ENCODE peak calls at places on chromosomes 5 and 9, in ten cellular contexts. N is GM12891, O is SK-N-MC, R is stomach, Y is SK-N-SH, A is breast epithelium, T is GM23338, Z is transverse colon, U is spleen, I is HCT116. L is an unnamed sample.

GRCh38 chr5:146475190-146475801 is 28.2 kb downstream of the TCERG1 start:
- DNase-seq in A (no peak), U (no peak), N (no peak), T (peak), Y (no peak), I (no peak), Z (no peak), O (no peak), R (no peak), L (no peak)

GRCh38 chr9:98522487-98522886 is 186.2 kb downstream of the GABBR2 start:
- DNase-seq in O (no peak), A (no peak), Y (no peak), Z (no peak), U (no peak), T (no peak), R (no peak), N (no peak), I (no peak), L (no peak)

GRCh38 chr9:3527653-3527960 is 1.8 kb upstream of the RFX3 start:
- DNase-seq in Y (no peak), U (no peak), Z (no peak), T (no peak), R (no peak), I (no peak), N (no peak), A (no peak), O (no peak), L (no peak)

GRCh38 chr9:125142560-125143376 is 560 bp downstream of the SCAI start:
- DNase-seq in U (peak), Y (no peak), R (no peak), A (no peak), T (peak), I (no peak), Z (peak), N (no peak), O (no peak), L (no peak)

GRCh38 chr5:172886974-172887491 is 53.0 kb downstream of the ERGIC1 start:
- DNase-seq in Z (peak), N (no peak), Y (no peak), A (peak), R (peak), I (no peak), O (peak), U (peak), T (no peak), L (no peak)

GRCh38 chr5:127084656-127085055 is 11.4 kb upstream of the C5orf63 start:
- DNase-seq in Z (no peak), U (no peak), Y (no peak), O (no peak), A (no peak), R (no peak), T (no peak), I (no peak), N (no peak), L (no peak)

GRCh38 chr9:89440548-89440947 is 57.4 kb downstream of the SEMA4D start:
- DNase-seq in I (no peak), T (no peak), Y (no peak), R (peak), Z (peak), A (no peak), N (no peak), O (no peak), U (peak), L (no peak)

GRCh38 chr9:87973791-87974292 is 491 bp downstream of the CDK20 start:
- DNase-seq in R (no peak), I (no peak), U (no peak), Z (no peak), O (no peak), A (no peak), Y (peak), N (no peak), T (peak), L (no peak)

GRCh38 chr5:159094745-159095144 is 5.0 kb downstream of the EBF1 start:
- DNase-seq in O (peak), A (no peak), N (no peak), Y (peak), R (peak), T (peak), U (peak), I (peak), Z (peak), L (no peak)

GRCh38 chr9:131747352-131747751 is 7.5 kb upstream of the RAPGEF1 start:
- DNase-seq in R (no peak), N (no peak), T (peak), Z (no peak), Y (peak), A (no peak), O (no peak), U (no peak), I (no peak), L (no peak)

GRCh38 chr5:32859211-32859641 is 148.1 kb downstream of the NPR3 start:
- DNase-seq in O (no peak), T (no peak), R (no peak), Z (no peak), Y (no peak), U (no peak), I (no peak), N (no peak), A (no peak), L (no peak)

GRCh38 chr5:36744678-36745659 is 131.6 kb upstream of the NIPBL start:
- DNase-seq in Y (peak), U (peak), R (peak), A (peak), N (peak), I (peak), O (no peak), T (peak), Z (peak), L (peak)

GRCh38 chr9:37468620-37469019 is 3.4 kb upstream of the ZBTB5 start:
- DNase-seq in Y (no peak), R (no peak), Z (no peak), I (peak), U (no peak), A (no peak), O (no peak), N (no peak), T (peak), L (no peak)

GRCh38 chr9:86854898-86855523 is 92.3 kb downstream of the GAS1 start:
- DNase-seq in A (no peak), N (no peak), O (no peak), R (no peak), I (no peak), T (peak), Z (no peak), U (no peak), Y (peak), L (no peak)

GRCh38 chr5:121189569-121190305 is 661.9 kb upstream of the FTMT start:
- DNase-seq in N (no peak), R (no peak), I (no peak), Z (no peak), Y (peak), U (no peak), T (no peak), A (no peak), O (peak), L (no peak)

GRCh38 chr5:77194762-77195161 is 15.7 kb upstream of the PDE8B start:
- DNase-seq in O (no peak), I (no peak), T (no peak), U (no peak), R (no peak), Y (no peak), A (no peak), N (no peak), Z (no peak), L (no peak)

GRCh38 chr5:53934126-53934856 is 373.9 kb downstream of the NDUFS4 start:
- DNase-seq in O (peak), N (no peak), T (no peak), U (no peak), R (no peak), Y (no peak), A (no peak), Z (no peak), I (no peak), L (no peak)

GRCh38 chr9:120175031-120175430 is 404.9 kb downstream of the CDK5RAP2 start:
- DNase-seq in R (no peak), O (no peak), Z (no peak), N (no peak), I (no peak), T (no peak), Y (no peak), U (no peak), A (no peak), L (no peak)

GRCh38 chr5:135887881-135888614 is 7.6 kb downstream of the IL9 start:
- DNase-seq in A (no peak), Y (no peak), Z (no peak), U (no peak), T (peak), N (no peak), O (no peak), R (no peak), I (no peak), L (no peak)

GRCh38 chr5:8270246-8270645 is 401.3 kb downstream of the MTRR start:
- DNase-seq in R (no peak), T (no peak), I (no peak), U (no peak), Z (no peak), A (no peak), N (no peak), Y (no peak), O (no peak), L (no peak)

GRCh38 chr5:92421937-92422336 is 1038.8 kb upstream of the ARRDC3 start:
- DNase-seq in Z (no peak), T (peak), U (no peak), N (no peak), O (no peak), Y (no peak), A (no peak), I (peak), R (no peak), L (no peak)

GRCh38 chr9:37029776-37030590 is 4.1 kb downstream of the PAX5 start:
- DNase-seq in Y (no peak), Z (no peak), N (no peak), U (peak), O (no peak), I (no peak), R (no peak), T (peak), A (no peak), L (no peak)

GRCh38 chr5:10331341-10331796 is 22.1 kb upstream of the MARCHF6 start:
- DNase-seq in U (no peak), N (no peak), Y (no peak), Z (no peak), O (no peak), T (no peak), A (peak), R (peak), I (no peak), L (no peak)

GRCh38 chr5:173522518-173522917 is 93.9 kb downstream of the BOD1 start:
- DNase-seq in I (no peak), T (no peak), U (no peak), N (no peak), Y (no peak), A (no peak), Z (no peak), R (no peak), O (no peak), L (no peak)

DNA sequence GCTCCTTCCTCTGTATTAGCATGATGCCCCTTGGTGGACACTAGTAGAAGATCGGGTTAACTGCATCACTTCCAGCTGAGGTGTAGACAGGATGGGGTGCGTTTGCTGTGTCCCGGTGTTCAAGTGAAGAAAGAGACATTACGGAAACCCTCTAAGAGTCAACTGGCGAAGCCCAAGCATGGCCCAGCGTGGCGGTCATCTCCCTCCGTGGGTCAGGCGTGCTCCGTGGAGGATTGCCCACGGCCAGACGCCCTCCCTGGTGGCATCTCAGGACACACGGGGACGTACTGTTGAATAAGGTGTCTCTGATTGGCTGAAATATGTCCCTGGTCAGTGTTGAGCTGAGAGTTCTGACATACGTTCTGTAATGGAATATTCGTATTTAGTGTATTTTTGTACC is 119.5 kb upstream of the CACNA1B start:
- DNase-seq in Z (no peak), R (no peak), O (no peak), Y (no peak), N (no peak), A (no peak), U (no peak), I (no peak), T (no peak), L (no peak)
- TF ChIP-seq POLR2AphosphoS5 in Z (no peak), R (no peak), O (no peak), Y (no peak), N (peak), A (no peak), U (no peak), I (no peak), T (no peak), L (no peak)

GRCh38 chr5:43038523-43038989 is 1.6 kb downstream of the ANXA2R start:
- DNase-seq in I (no peak), O (no peak), N (no peak), U (peak), A (no peak), Y (no peak), T (peak), R (no peak), Z (peak), L (no peak)

GRCh38 chr5:43040287-43041098 is at the start of gene ANXA2R:
- DNase-seq in I (peak), R (peak), Y (peak), Z (peak), N (no peak), O (peak), U (peak), T (peak), A (peak), L (peak)

GRCh38 chr5:43039115-43039467 is 1.0 kb downstream of the ANXA2R start:
- DNase-seq in I (no peak), N (no peak), R (no peak), Y (no peak), Z (no peak), U (no peak), O (no peak), A (no peak), T (no peak), L (no peak)

GRCh38 chr5:43041131-43041668 is 1.1 kb upstream of the ANXA2R start:
- DNase-seq in A (no peak), Z (peak), N (no peak), R (no peak), O (no peak), I (no peak), Y (no peak), U (peak), T (no peak), L (no peak)

DNA sequence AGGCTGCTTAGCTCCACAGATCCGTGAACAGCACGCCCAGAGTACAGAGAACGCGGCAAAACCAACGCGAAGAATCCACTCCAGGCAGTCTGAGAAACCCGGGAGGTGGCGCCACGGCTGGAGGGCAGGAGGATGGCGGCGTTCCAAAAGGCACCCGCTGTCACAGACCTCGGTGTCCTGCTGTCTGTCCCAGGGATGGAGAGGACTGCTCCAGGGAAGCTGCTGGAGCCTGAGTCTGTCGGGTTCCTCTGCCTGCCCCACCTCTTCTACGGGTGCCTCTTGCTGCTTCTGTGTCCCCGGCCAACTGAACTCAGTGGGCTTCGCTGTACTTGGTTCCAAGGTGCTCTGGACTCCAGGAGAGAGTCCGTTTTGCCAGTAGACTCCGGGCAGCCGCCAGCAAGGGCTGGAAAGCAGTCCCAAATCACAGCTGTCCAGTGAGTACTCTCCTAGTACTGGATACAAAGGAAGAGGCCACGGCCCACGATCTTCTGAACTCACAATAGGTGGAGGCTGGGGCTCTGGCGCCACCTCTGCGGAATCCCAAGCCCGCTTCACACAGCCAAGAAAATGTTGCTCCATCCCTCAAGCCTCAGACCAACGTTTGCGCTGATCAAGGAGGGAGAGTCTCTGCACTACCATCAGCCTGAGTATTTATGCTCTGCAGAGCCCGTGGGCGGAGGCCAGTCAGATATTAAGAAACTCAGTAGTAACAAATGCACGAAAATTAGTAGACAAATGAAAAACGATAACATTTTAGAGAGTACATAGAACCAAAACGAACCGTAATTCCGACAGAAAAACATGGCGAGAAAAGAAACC is 442 bp downstream of the ANXA2R start:
- DNase-seq in R (peak), Y (peak), Z (peak), N (no peak), A (no peak), O (no peak), U (peak), I (peak), T (peak), L (no peak)
- TF ChIP-seq POLR2AphosphoS5 in R (no peak), Y (no peak), Z (no peak), N (no peak), A (peak), O (no peak), U (peak), I (no peak), T (no peak), L (no peak)

GRCh38 chr5:56951946-56952691 is at the start of gene MIER3:
- DNase-seq in Y (peak), I (peak), R (peak), N (peak), T (peak), U (peak), O (no peak), A (peak), Z (peak), L (peak)

GRCh38 chr5:56950626-56951130 is 1.2 kb downstream of the MIER3 start:
- DNase-seq in Y (peak), Z (peak), I (peak), O (no peak), T (peak), U (peak), N (peak), A (peak), R (peak), L (peak)

GRCh38 chr5:56947052-56947451 is 4.9 kb downstream of the MIER3 start:
- DNase-seq in U (no peak), Y (no peak), I (no peak), N (no peak), R (no peak), A (no peak), T (no peak), O (no peak), Z (no peak), L (no peak)

GRCh38 chr5:56951131-56951945 is 585 bp downstream of the MIER3 start:
- DNase-seq in A (no peak), U (peak), T (peak), Y (peak), O (no peak), I (no peak), R (no peak), Z (peak), N (peak), L (peak)
- TF ChIP-seq POLR2AphosphoS5 in A (no peak), U (no peak), T (no peak), Y (no peak), O (no peak), I (no peak), R (no peak), Z (no peak), N (no peak), L (no peak)

GRCh38 chr9:122217640-122218039 is 11.1 kb downstream of the LHX6 start:
- DNase-seq in Z (no peak), N (no peak), A (no peak), U (no peak), T (no peak), Y (no peak), I (no peak), R (no peak), O (no peak), L (no peak)
- TF ChIP-seq POLR2AphosphoS5 in Z (no peak), N (no peak), A (no peak), U (no peak), T (no peak), Y (no peak), I (no peak), R (no peak), O (no peak), L (no peak)

GRCh38 chr5:40361378-40361777 is 318.3 kb upstream of the PTGER4 start:
- DNase-seq in U (no peak), R (no peak), T (no peak), A (no peak), O (no peak), N (no peak), Z (no peak), I (no peak), Y (no peak), L (no peak)
- TF ChIP-seq POLR2AphosphoS5 in U (no peak), R (no peak), T (no peak), A (no peak), O (no peak), N (no peak), Z (no peak), I (no peak), Y (no peak), L (no peak)

GRCh38 chr5:66960373-66961137 is 236.0 kb downstream of the CD180 start:
- DNase-seq in Z (peak), U (no peak), O (no peak), I (no peak), R (peak), Y (no peak), A (no peak), N (no peak), T (peak), L (no peak)

GRCh38 chr5:66956439-66956838 is 240.2 kb downstream of the CD180 start:
- DNase-seq in T (no peak), O (no peak), U (no peak), R (no peak), Y (no peak), N (no peak), Z (no peak), I (no peak), A (no peak), L (no peak)

GRCh38 chr5:66959668-66960067 is 236.9 kb downstream of the CD180 start:
- DNase-seq in Y (no peak), O (no peak), R (no peak), Z (no peak), U (no peak), T (no peak), N (no peak), I (no peak), A (no peak), L (no peak)

GRCh38 chr5:66958984-66959641 is 237.5 kb downstream of the CD180 start:
- DNase-seq in O (no peak), Y (no peak), T (peak), R (no peak), U (no peak), A (no peak), N (no peak), I (no peak), Z (no peak), L (no peak)

DNA sequence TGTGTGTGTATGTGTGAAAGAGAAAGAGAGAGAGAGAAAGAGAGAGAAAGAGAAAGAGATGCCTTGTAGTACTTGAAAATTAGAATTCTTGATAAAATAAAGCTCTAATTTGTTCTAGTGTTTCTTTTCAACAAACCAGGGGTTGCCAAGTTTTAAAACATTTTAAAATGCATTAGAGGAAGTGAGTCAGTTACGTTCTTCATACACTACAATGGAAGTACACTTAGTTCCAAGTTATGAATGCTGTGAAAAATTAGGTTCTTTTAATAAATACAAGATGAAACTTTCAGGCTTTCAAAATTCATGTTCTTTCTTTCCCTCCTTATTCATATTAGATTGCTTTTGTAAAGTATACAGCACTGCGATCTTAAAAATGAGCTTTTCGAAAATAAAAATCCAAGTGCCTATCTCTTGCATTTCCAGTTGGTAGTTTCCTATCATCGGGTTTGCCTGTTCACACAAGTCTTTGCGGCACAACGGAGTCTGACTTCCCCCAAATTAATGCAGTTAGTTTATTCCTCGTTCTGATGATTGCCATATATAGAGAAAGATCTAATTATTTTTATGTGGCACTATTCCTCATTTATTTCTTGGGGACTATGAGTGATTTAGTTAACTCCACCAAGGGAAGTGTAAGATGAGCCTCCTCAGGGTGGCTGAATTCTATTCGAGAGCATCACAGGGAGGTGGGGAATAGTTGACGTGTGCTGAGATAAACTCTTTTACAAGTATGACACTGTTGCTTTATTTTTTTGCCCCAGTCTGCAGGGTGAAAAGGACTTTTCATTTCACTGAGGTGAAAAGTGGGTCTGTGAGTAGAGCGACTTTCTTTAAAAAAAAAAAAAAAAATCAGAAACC is 238.2 kb downstream of the CD180 start:
- DNase-seq in R (no peak), Y (no peak), N (no peak), O (no peak), U (no peak), A (no peak), T (peak), I (no peak), Z (no peak), L (no peak)
- TF ChIP-seq POLR2AphosphoS5 in R (no peak), Y (no peak), N (no peak), O (no peak), U (no peak), A (no peak), T (no peak), I (no peak), Z (no peak), L (no peak)

L was measured in GM12892.